ENCODE peak calls at places on chromosomes 13 and 19, in seven cellular contexts. Z is lower lobe of right lung; T is ascending aorta; E is K562; X is CD8-positive, alpha-beta memory T cell; H is upper lobe of left lung; L is SJSA1. Q is an unnamed sample. For H3K27me3, the result is how much of the 10 kb centered on the place peaks cover.

GRCh38 chr13:92769064-92769463 is 457.5 kb upstream of the GPC6 start:
- DNase-seq in H (no peak), T (no peak), X (no peak), L (no peak), E (no peak), Z (no peak), Q (no peak)

GRCh38 chr19:29837448-29837961 is 25.7 kb downstream of the CCNE1 start:
- DNase-seq in E (no peak), T (no peak), H (no peak), Z (no peak), X (no peak), L (no peak), Q (peak)

GRCh38 chr13:35771898-35772297 is 295.4 kb upstream of the MAB21L1 start:
- DNase-seq in X (no peak), L (peak), Z (no peak), H (no peak), T (no peak), E (no peak), Q (no peak)

GRCh38 chr13:110323986-110324749 is 17.1 kb downstream of the COL4A2 start:
- DNase-seq in T (no peak), E (no peak), Z (no peak), X (no peak), L (no peak), H (no peak), Q (no peak)

GRCh38 chr13:60328073-60328472 is 68.9 kb upstream of the TDRD3 start:
- DNase-seq in L (no peak), E (no peak), Z (no peak), H (no peak), T (no peak), X (no peak), Q (no peak)

GRCh38 chr19:50435221-50435620 is 2.5 kb downstream of the MYBPC2 start:
- DNase-seq in H (no peak), E (no peak), L (no peak), T (no peak), Z (no peak), X (no peak), Q (no peak)

GRCh38 chr13:33633701-33634525 is 184.0 kb upstream of the RFC3 start:
- DNase-seq in L (no peak), H (no peak), E (no peak), X (no peak), T (no peak), Z (no peak), Q (no peak)

GRCh38 chr13:80196756-80197155 is 144.2 kb downstream of the SPRY2 start:
- DNase-seq in T (no peak), E (no peak), X (no peak), L (peak), Z (no peak), H (no peak), Q (no peak)

GRCh38 chr13:97295279-97296182 is 73.4 kb downstream of the MBNL2 start:
- DNase-seq in X (no peak), T (no peak), L (no peak), Z (no peak), E (no peak), H (no peak), Q (no peak)

GRCh38 chr13:83773961-83774360 is 108.3 kb downstream of the SLITRK1 start:
- DNase-seq in H (no peak), Z (no peak), T (no peak), L (no peak), X (no peak), E (no peak), Q (no peak)

GRCh38 chr13:41463823-41464602 is 6.7 kb downstream of the RGCC start:
- DNase-seq in T (no peak), Z (no peak), L (no peak), E (peak), X (peak), H (no peak), Q (peak)

GRCh38 chr13:93182406-93182805 is 44.2 kb upstream of the GPC6 start:
- DNase-seq in Z (no peak), E (no peak), X (no peak), H (no peak), L (no peak), T (no peak), Q (no peak)

GRCh38 chr13:98173431-98173921 is 3.6 kb downstream of the RNF113B start:
- DNase-seq in E (no peak), H (no peak), L (peak), T (no peak), X (no peak), Z (no peak), Q (no peak)

GRCh38 chr19:3404324-3405260 is 38.2 kb downstream of the NFIC start:
- DNase-seq in X (no peak), Z (peak), E (no peak), T (peak), H (peak), L (peak), Q (no peak)

GRCh38 chr19:32372726-32373613 is 27.6 kb downstream of the ZNF507 start:
- DNase-seq in L (peak), T (no peak), H (no peak), E (no peak), X (no peak), Z (no peak), Q (no peak)

GRCh38 chr13:29125934-29126424 is 305.8 kb downstream of the MTUS2 start:
- DNase-seq in E (no peak), X (no peak), H (no peak), Z (no peak), L (no peak), T (no peak), Q (no peak)

GRCh38 chr13:98576215-98576945 is 527 bp downstream of the STK24 start:
- DNase-seq in Z (peak), L (peak), X (peak), H (peak), E (peak), T (no peak), Q (peak)

GRCh38 chr13:27406178-27406939 is 18.1 kb upstream of the GTF3A start:
- DNase-seq in X (peak), H (no peak), Z (no peak), L (no peak), E (peak), T (no peak), Q (peak)

GRCh38 chr13:91398413-91399188 is at the start of gene GPC5:
- DNase-seq in T (peak), L (peak), H (peak), E (peak), Z (peak), X (peak), Q (peak)

GRCh38 chr13:51524312-51524711 is 60.0 kb upstream of the WDFY2 start:
- DNase-seq in Z (no peak), T (no peak), E (no peak), H (no peak), L (no peak), X (no peak), Q (no peak)

GRCh38 chr19:33705090-33705847 is 83.5 kb downstream of the CHST8 start:
- DNase-seq in L (no peak), X (peak), Z (no peak), E (no peak), H (peak), T (no peak), Q (no peak)

GRCh38 chr13:43783820-43784219 is 3.0 kb downstream of the ENOX1 start:
- DNase-seq in H (no peak), X (no peak), E (no peak), L (no peak), T (no peak), Z (no peak), Q (no peak)

GRCh38 chr13:43786472-43786765 is 353 bp downstream of the ENOX1 start:
- DNase-seq in E (no peak), Z (no peak), X (no peak), L (no peak), H (no peak), T (no peak), Q (no peak)

GRCh38 chr13:43784491-43784890 is 2.3 kb downstream of the ENOX1 start:
- DNase-seq in H (no peak), Z (no peak), L (no peak), X (no peak), E (no peak), T (no peak), Q (no peak)

GRCh38 chr13:43785681-43786471 is 896 bp downstream of the ENOX1 start:
- DNase-seq in Z (peak), H (peak), E (no peak), X (no peak), T (no peak), L (peak), Q (no peak)

DNA sequence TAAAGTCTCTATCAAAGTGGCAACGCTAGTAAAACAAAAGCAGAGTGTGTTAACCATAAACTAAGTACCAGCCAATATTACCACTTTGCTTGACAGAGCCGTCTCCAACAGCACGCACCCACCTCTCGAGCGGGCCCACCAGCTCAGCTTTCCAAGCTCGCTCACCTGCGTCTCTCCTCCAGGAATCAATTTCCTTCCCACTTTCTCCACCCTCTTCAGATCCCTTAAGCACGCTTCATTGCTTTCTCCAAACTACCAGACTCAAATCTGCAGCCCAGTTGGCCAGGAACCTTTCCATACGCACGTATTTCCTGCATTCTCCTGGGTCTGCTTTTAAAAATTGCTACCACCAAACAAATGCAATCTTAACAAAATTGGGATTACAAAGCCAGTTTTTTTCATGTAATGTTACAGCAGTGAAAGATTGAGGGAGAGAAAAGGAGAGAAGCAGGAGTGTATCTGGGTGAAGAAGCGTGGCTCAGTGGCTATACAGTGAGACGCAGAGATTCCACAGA is 1.5 kb downstream of the ENOX1 start:
- DNase-seq in L (no peak), X (no peak), T (no peak), H (no peak), E (no peak), Z (no peak), Q (no peak)
- H3K27me3 ChIP-seq in L (under half), X (under half), T (under half), H (under half), E (under half), Z (under half), Q (under half)

DNA sequence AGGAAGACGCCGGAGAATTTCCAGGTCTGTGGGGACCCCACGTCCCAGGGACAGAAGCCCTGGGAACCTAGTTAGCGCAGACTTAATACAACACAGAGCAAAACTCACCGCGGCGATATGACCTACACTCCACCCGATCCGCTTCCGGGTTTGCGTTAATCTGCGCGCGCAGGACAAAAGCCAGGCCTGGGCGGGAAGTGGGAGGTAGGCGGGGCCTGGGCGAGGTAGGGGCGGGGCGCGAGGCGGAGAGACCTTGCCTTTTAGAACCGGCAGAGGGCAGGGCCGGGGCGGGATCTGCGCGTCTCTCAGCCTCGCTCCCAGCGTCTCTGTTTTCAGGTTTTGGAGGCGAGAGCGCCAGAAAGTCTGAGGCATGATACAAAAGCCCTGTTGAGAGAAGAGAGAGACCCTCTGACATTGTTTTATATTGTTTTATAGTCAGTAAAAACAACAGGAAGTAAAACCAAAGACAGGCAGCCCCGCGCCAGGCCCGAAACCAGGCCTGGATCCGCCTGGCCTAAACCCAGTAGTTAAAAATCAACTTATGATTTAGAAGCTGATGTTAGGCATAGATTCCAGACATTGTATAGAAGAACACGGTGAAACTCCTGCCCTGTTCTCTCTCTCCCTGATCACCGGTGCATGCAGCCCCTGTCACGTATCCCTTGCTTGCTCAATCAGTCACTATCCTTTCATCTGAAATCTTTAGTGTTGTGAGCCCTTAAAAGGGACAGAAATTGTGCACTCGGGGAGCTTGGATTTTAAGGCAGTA is at the start of gene ZNF611:
- DNase-seq in H (peak), X (peak), Z (peak), T (peak), L (peak), E (peak), Q (peak)
- H3K27ac ChIP-seq in H (peak), X (peak), Z (peak), T (peak), L (peak), E (peak), Q (peak)

GRCh38 chr13:101457176-101457575 is 4.7 kb downstream of the ITGBL1 start:
- DNase-seq in H (no peak), T (no peak), L (no peak), X (no peak), E (no peak), Z (no peak), Q (no peak)
- H3K27me3 ChIP-seq in H (under half), T (under half), L (under half), X (under half), E (under half), Z (under half), Q (under half)

GRCh38 chr13:48001127-48001881 is at the start of gene SUCLA2:
- DNase-seq in L (peak), H (peak), T (peak), Z (peak), E (peak), X (peak), Q (peak)

GRCh38 chr13:47997384-47997783 is 3.7 kb downstream of the SUCLA2 start:
- DNase-seq in T (no peak), X (no peak), Z (no peak), H (no peak), L (no peak), E (no peak), Q (no peak)

GRCh38 chr13:47999973-48000372 is 1.1 kb downstream of the SUCLA2 start:
- DNase-seq in H (no peak), X (no peak), L (no peak), Z (no peak), E (no peak), T (no peak), Q (no peak)

GRCh38 chr13:48004201-48004600 is 3.1 kb upstream of the SUCLA2 start:
- DNase-seq in T (no peak), H (no peak), Z (no peak), E (no peak), X (no peak), L (no peak), Q (no peak)

DNA sequence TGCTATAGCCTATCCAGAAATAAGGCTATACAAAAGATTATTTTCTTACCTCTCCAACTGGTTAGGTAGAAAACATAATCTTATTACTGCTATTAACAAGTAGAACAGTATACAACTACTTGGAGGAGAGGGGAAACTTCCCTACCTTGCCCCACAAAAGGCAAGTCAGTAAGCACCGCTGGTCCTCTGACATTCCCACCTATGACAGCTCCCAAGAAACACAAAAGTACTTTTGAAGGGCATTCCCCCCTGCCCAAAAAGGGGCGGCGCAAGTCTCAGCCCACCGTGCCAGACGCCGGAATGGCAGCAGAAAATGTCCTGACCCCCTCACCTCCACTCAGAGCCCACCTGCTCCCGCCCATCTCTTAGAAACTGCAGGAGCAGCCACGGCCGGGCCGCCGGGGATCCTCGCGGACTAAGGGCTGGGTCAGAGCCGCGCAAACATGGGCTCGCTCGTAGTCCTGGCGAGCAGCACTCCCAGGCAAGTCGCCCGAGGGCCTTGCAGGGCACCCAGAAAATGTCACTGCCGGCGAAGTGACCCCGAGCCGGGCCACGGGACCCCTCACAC is 430 bp downstream of the SUCLA2 start:
- DNase-seq in E (peak), L (no peak), X (no peak), T (no peak), Z (no peak), H (peak), Q (peak)
- H3K27ac ChIP-seq in E (peak), L (peak), X (peak), T (peak), Z (peak), H (peak), Q (peak)

DNA sequence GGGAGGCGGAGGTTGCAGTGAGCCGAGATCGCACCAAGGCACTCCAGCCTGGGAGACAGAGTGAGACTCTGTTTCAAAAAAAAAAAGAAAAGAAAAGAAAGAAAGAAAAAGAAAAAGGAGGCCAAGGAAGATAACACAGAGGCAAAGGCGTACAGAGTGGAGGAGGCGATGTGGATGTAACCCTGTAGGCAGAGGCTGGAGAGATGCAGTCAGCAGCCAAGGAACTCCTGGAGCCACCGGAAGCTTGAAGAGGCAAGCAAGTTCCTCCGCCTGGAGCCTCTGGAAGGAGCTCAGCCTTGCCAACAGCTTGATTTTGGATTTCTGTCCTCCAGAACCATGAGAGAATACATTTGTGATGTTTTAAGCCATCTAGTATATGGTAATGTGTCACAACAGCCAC is 6.7 kb upstream of the CCDC8 start:
- DNase-seq in X (no peak), Z (no peak), E (no peak), H (no peak), L (no peak), T (no peak), Q (no peak)
- H3K27me3 ChIP-seq in X (under half), Z (under half), E (under half), H (under half), L (under half), T (under half), Q (under half)

DNA sequence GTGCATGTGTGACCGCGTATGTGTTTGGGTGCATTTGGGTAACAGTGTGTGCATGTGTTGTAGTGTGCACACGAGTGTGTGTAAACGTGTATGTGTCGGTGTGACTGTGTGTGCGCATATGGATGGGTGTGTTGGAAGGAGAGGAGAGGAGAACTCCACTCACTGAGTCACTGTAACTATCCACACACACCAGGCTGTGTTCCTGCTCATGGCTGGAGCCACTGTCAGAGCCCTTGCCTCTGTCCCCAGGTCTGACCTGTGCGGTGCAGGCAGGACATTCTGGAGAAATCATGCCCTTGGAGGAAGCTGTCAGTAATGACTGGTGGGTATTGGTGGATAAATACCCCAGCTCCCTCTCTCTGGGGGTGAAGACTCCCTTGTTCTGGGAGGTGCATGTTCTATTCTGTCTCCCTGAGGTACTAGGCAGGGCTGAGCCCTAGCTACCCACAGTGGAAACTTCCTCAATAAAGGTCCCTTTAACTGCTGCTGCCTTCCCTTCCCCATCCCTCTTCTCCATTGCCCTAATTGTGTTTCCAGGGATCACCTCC is 48.4 kb downstream of the CYP4F22 start:
- DNase-seq in T (no peak), H (no peak), E (no peak), L (no peak), X (no peak), Z (no peak), Q (no peak)
- H3K27ac ChIP-seq in T (no peak), H (no peak), E (no peak), L (no peak), X (no peak), Z (no peak), Q (no peak)

DNA sequence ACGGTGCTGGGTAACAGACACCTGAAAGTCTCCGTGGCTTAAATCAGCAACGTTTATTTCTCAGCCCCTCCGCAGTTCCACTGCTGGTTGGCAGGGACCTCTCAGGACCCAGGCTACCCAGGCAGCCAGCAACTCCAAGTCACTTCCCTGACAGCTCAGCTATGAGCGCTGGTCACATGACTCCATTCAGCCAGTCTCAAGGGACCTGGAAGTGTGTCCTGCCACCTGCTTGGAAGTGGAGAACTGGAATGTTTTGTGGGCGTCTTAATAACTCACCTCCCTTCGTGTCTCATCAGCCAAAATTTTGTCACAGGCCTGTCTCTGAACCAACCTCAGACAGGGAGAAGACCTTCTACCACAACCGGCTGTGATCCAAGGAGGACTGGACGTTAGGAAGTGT is 72.8 kb downstream of the DPF1 start:
- DNase-seq in T (no peak), L (no peak), X (no peak), H (no peak), Z (no peak), E (no peak), Q (no peak)
- H3K27me3 ChIP-seq in T (under half), L (under half), X (under half), H (under half), Z (under half), E (under half), Q (under half)

DNA sequence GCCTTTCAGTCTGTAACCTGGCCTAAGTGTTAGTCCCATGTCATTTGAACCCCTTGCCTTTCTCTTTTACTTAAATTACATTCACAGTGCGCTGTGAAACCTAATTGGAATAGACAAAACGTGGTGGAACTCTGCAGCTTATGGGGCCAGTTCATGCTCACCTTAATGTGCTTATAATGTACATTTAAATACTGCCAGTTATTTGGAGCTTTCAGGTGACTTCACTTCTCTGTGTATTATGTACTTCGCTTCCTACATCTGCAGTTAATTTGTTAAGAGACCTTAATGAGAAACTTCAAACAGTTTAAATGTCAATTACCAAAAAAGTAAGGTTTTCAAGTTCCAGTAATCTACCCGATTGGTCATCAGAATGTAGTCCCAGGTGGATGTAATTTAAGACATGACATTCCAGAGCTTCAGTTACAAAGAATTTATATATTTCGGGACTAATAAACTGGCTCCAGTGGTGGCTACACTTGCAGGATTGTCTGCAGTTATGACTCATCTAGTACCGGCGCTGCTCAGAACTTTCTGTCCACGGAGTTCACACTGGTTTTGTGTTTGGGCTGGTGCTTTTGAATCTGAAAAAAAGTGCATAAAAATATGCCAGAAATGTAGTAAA is 125.3 kb downstream of the TM9SF2 start:
- DNase-seq in Z (no peak), L (peak), H (no peak), X (no peak), E (no peak), T (no peak), Q (no peak)
- H3K27ac ChIP-seq in Z (no peak), L (no peak), H (no peak), X (no peak), E (no peak), T (peak), Q (no peak)